ENCODE peak calls at places on chromosomes 5 and 9, in four cellular contexts. G is uterus, R is WERI-Rb-1, K is cardiac muscle cell. C is an unnamed sample. For H3K9me3 and H3K36me3, the result is how much of the 10 kb centered on the place peaks cover.

GRCh38 chr9:37679649-37680402 is 29.1 kb downstream of the FRMPD1 start:
- DNase-seq in R (peak), K (no peak), G (no peak), C (no peak)

GRCh38 chr9:122819791-122820489 is 8.4 kb downstream of the PDCL start:
- DNase-seq in K (peak), R (no peak), G (no peak), C (no peak)

GRCh38 chr5:72302171-72302570 is 17.9 kb downstream of the MRPS27 start:
- DNase-seq in K (no peak), R (no peak), G (no peak), C (no peak)

GRCh38 chr9:99779277-99779676 is 42.4 kb upstream of the NR4A3 start:
- DNase-seq in R (no peak), K (no peak), G (no peak), C (no peak)

GRCh38 chr9:101737705-101738565 is 512 bp downstream of the GRIN3A start:
- DNase-seq in R (peak), G (no peak), K (no peak), C (no peak)

GRCh38 chr5:59366784-59367183 is 526.7 kb downstream of the PDE4D start:
- DNase-seq in R (no peak), K (no peak), G (no peak), C (no peak)

GRCh38 chr5:73306078-73306719 is 133.2 kb downstream of the TMEM174 start:
- DNase-seq in R (no peak), K (no peak), G (no peak), C (no peak)

GRCh38 chr9:120692901-120693573 is 21.2 kb downstream of the MEGF9 start:
- DNase-seq in R (no peak), G (no peak), K (peak), C (no peak)

GRCh38 chr9:91775011-91775707 is 174.9 kb downstream of the ROR2 start:
- DNase-seq in K (peak), G (peak), R (peak), C (peak)

GRCh38 chr9:134983506-134984371 is 66.0 kb upstream of the FCN1 start:
- DNase-seq in R (peak), K (no peak), G (no peak), C (no peak)

GRCh38 chr9:125434986-125435775 is 173.6 kb downstream of the GAPVD1 start:
- DNase-seq in K (no peak), R (no peak), G (no peak), C (no peak)

GRCh38 chr9:98271479-98271878 is 16.0 kb upstream of the TBC1D2 start:
- DNase-seq in K (no peak), R (no peak), G (no peak), C (no peak)

GRCh38 chr5:112628219-112628618 is 109.5 kb upstream of the APC start:
- DNase-seq in K (no peak), G (no peak), R (no peak), C (no peak)

GRCh38 chr5:95070453-95070852 is 214.4 kb downstream of the MCTP1 start:
- DNase-seq in G (no peak), R (no peak), K (no peak), C (no peak)

GRCh38 chr9:31916591-31917223 is 467.7 kb upstream of the ACO1 start:
- DNase-seq in R (no peak), K (no peak), G (no peak), C (peak)

GRCh38 chr5:57338068-57338848 is 144.4 kb downstream of the ACTBL2 start:
- DNase-seq in R (peak), G (no peak), K (peak), C (peak)

GRCh38 chr9:108478431-108478837 is 377.4 kb downstream of the ACTL7B start:
- DNase-seq in R (peak), G (peak), K (peak), C (no peak)

GRCh38 chr5:94153736-94154450 is 412.5 kb upstream of the POU5F2 start:
- DNase-seq in K (peak), G (no peak), R (no peak), C (no peak)

GRCh38 chr5:68751651-68752050 is 342.2 kb upstream of the SLC30A5 start:
- DNase-seq in G (no peak), K (no peak), R (no peak), C (no peak)

GRCh38 chr5:149043641-149044040 is 19.2 kb downstream of the SH3TC2 start:
- DNase-seq in K (no peak), G (no peak), R (no peak), C (no peak)

GRCh38 chr9:131876486-131876885 is 136.6 kb upstream of the RAPGEF1 start:
- DNase-seq in G (no peak), R (no peak), K (no peak), C (no peak)

GRCh38 chr9:20623021-20623747 is 885 bp upstream of the MLLT3 start:
- DNase-seq in R (peak), K (no peak), G (no peak), C (no peak)

GRCh38 chr9:133119039-133119438 is 2.0 kb downstream of the RALGDS start:
- DNase-seq in K (no peak), G (no peak), R (no peak), C (no peak)

GRCh38 chr9:96460877-96461276 is 10.9 kb downstream of the HABP4 start:
- DNase-seq in R (no peak), K (peak), G (no peak), C (no peak)

GRCh38 chr9:111730937-111731567 is 63.7 kb downstream of the SHOC1 start:
- DNase-seq in K (peak), R (no peak), G (no peak), C (no peak)

GRCh38 chr9:36802171-36802920 is 229.7 kb downstream of the MELK start:
- DNase-seq in K (peak), R (no peak), G (no peak), C (no peak)

GRCh38 chr9:92048924-92049625 is 66.1 kb downstream of the SPTLC1 start:
- DNase-seq in K (no peak), G (no peak), R (no peak), C (peak)

GRCh38 chr5:103021310-103021709 is 98.6 kb downstream of the GIN1 start:
- DNase-seq in R (no peak), K (no peak), G (no peak), C (no peak)

GRCh38 chr5:116355819-116356601 is 218.6 kb downstream of the SEMA6A start:
- DNase-seq in K (no peak), R (no peak), G (no peak), C (no peak)

GRCh38 chr9:101758300-101758930 is 20.0 kb upstream of the GRIN3A start:
- DNase-seq in G (no peak), R (no peak), K (no peak), C (no peak)

GRCh38 chr5:34598177-34598794 is 57.8 kb upstream of the RAI14 start:
- DNase-seq in G (peak), R (no peak), K (peak), C (no peak)

GRCh38 chr5:178383301-178383918 is 150.8 kb upstream of the PHYKPL start:
- DNase-seq in G (no peak), K (no peak), R (no peak), C (no peak)
- H3K9me3 ChIP-seq in G (under half), K (under half), R (under half), C (under half)

GRCh38 chr9:136930014-136930413 is 14.5 kb downstream of the FBXW5 start:
- DNase-seq in R (no peak), G (no peak), K (no peak), C (no peak)

GRCh38 chr9:136926749-136927148 is 17.8 kb downstream of the FBXW5 start:
- DNase-seq in K (no peak), G (no peak), R (no peak), C (no peak)

GRCh38 chr9:136926154-136926704 is 18.3 kb downstream of the FBXW5 start:
- DNase-seq in K (no peak), G (no peak), R (no peak), C (no peak)

GRCh38 chr9:136927343-136928261 is 16.9 kb downstream of the FBXW5 start:
- DNase-seq in R (no peak), K (peak), G (no peak), C (no peak)

GRCh38 chr9:136928591-136928990 is 15.9 kb downstream of the FBXW5 start:
- DNase-seq in G (no peak), K (no peak), R (no peak), C (no peak)
- H3K27ac ChIP-seq in G (no peak), K (no peak), R (no peak), C (no peak)

GRCh38 chr9:128587453-128587852 is 35.1 kb downstream of the SPTAN1 start:
- DNase-seq in G (no peak), K (no peak), R (no peak), C (no peak)
- H3K36me3 ChIP-seq in G (under half), K (half or more), R (half or more), C (under half)

GRCh38 chr9:40914772-40915659 is 213.5 kb downstream of the FOXD4L6 start:
- DNase-seq in G (no peak), K (no peak), R (no peak), C (no peak)

GRCh38 chr9:40913096-40913719 is 215.3 kb downstream of the FOXD4L6 start:
- DNase-seq in G (no peak), K (no peak), R (no peak), C (no peak)

GRCh38 chr9:40909821-40910220 is 218.7 kb downstream of the FOXD4L6 start:
- DNase-seq in R (no peak), G (no peak), K (no peak), C (no peak)

GRCh38 chr9:40911647-40912046 is 216.8 kb downstream of the FOXD4L6 start:
- DNase-seq in G (no peak), K (no peak), R (no peak), C (no peak)

GRCh38 chr9:40913928-40914673 is 214.4 kb downstream of the FOXD4L6 start:
- DNase-seq in K (no peak), G (no peak), R (no peak), C (no peak)
- H3K9me3 ChIP-seq in K (under half), G (half or more), R (under half), C (under half)

GRCh38 chr5:133527311-133527710 is 85.0 kb downstream of the FSTL4 start:
- DNase-seq in K (no peak), G (no peak), R (no peak), C (no peak)
- H3K27ac ChIP-seq in K (no peak), G (no peak), R (no peak), C (no peak)